ENCODE peak calls at places on chromosomes 5 and 9, in six cellular contexts. Y is cardiac muscle cell; M is CD4-positive, alpha-beta memory T cell; X is MG63; R is right atrium auricular region; L is NT2/D1. Z is an unnamed sample.

GRCh38 chr5:176762489-176762888 is 47.9 kb upstream of the UNC5A start:
- DNase-seq in X (no peak), M (no peak), L (no peak), R (peak; percentile 5), Y (no peak), Z (no peak)

GRCh38 chr9:114633452-114634089 is 22.5 kb downstream of the TMEM268 start:
- DNase-seq in M (no peak), R (no peak), L (no peak), Y (no peak), X (no peak), Z (no peak)

GRCh38 chr5:175027390-175027789 is 303.0 kb downstream of the MSX2 start:
- DNase-seq in X (no peak), Y (no peak), L (no peak), R (no peak), M (no peak), Z (no peak)

GRCh38 chr9:91777437-91777836 is 172.6 kb downstream of the ROR2 start:
- DNase-seq in Y (peak; percentile 91), M (no peak), L (no peak), X (no peak), R (no peak), Z (no peak)

GRCh38 chr9:83199240-83199639 is 136.3 kb upstream of the RASEF start:
- DNase-seq in L (no peak), R (no peak), Y (peak; percentile 69), M (no peak), X (no peak), Z (no peak)

GRCh38 chr5:79236364-79236969 is 536 bp downstream of the JMY start:
- DNase-seq in R (no peak), M (no peak), X (peak; percentile 34), Y (peak; percentile 31), L (no peak), Z (no peak)

GRCh38 chr9:34500623-34501267 is 22.0 kb downstream of the ENHO start:
- DNase-seq in R (peak; percentile 62), Y (peak; percentile 49), X (no peak), L (no peak), M (peak; percentile 69), Z (peak; percentile 27)

GRCh38 chr9:137436761-137437600 is 4.2 kb downstream of the ENTPD8 start:
- DNase-seq in R (no peak), Y (no peak), X (no peak), L (no peak), M (no peak), Z (no peak)

GRCh38 chr5:56993241-56993640 is 41.3 kb upstream of the MIER3 start:
- DNase-seq in L (no peak), Y (peak; percentile 58), M (no peak), X (peak; percentile 38), R (no peak), Z (no peak)

GRCh38 chr5:36691241-36691640 is 84.8 kb downstream of the SLC1A3 start:
- DNase-seq in L (no peak), R (no peak), M (no peak), X (no peak), Y (no peak), Z (no peak)

GRCh38 chr9:123678878-123679329 is 251.0 kb downstream of the DENND1A start:
- DNase-seq in R (no peak), X (no peak), L (no peak), M (no peak), Y (peak; percentile 21), Z (no peak)

GRCh38 chr5:132065351-132065937 is 5.0 kb downstream of the IL3 start:
- DNase-seq in R (no peak), L (peak; percentile 28), M (peak; percentile 48), X (peak; percentile 66), Y (peak; percentile 79), Z (no peak)

GRCh38 chr5:146659961-146660360 is 144.0 kb upstream of the GPR151 start:
- DNase-seq in R (no peak), L (no peak), M (no peak), X (no peak), Y (no peak), Z (no peak)

GRCh38 chr5:69024241-69024651 is 69.6 kb upstream of the SLC30A5 start:
- DNase-seq in R (no peak), Y (peak; percentile 77), L (peak; percentile 38), M (peak; percentile 15), X (no peak), Z (no peak)

GRCh38 chr5:43075319-43076293 is 35.5 kb upstream of the ANXA2R start:
- DNase-seq in L (no peak), X (no peak), Y (peak; percentile 67), R (peak; percentile 85), M (no peak), Z (peak; percentile 58)

GRCh38 chr5:148963679-148964078 is 99.2 kb downstream of the SH3TC2 start:
- DNase-seq in X (no peak), Y (no peak), R (no peak), M (no peak), L (no peak), Z (no peak)

GRCh38 chr5:156147251-156147947 is 179.6 kb upstream of the SGCD start:
- DNase-seq in Y (peak; percentile 38), X (no peak), R (no peak), M (no peak), L (no peak), Z (no peak)

GRCh38 chr5:1444361-1445189 is 665 bp downstream of the SLC6A3 start:
- DNase-seq in Y (no peak), M (no peak), X (no peak), L (no peak), R (no peak), Z (no peak)

GRCh38 chr5:151624486-151624885 is 33.4 kb upstream of the FAT2 start:
- DNase-seq in L (no peak), X (no peak), Y (peak; percentile 27), M (no peak), R (no peak), Z (no peak)

GRCh38 chr9:113645224-113645971 is 181.9 kb downstream of the RGS3 start:
- DNase-seq in M (no peak), R (no peak), X (no peak), L (no peak), Y (no peak), Z (no peak)

GRCh38 chr5:112109331-112109993 is 309.6 kb downstream of the EPB41L4A start:
- DNase-seq in X (peak; percentile 52), R (no peak), M (no peak), Y (peak; percentile 95), L (no peak), Z (peak; percentile 16)

GRCh38 chr5:175162036-175162435 is 281.9 kb downstream of the DRD1 start:
- DNase-seq in R (no peak), M (no peak), L (no peak), Y (no peak), X (no peak), Z (no peak)

GRCh38 chr5:135242021-135242480 is 157.0 kb downstream of the MACROH2A1 start:
- DNase-seq in L (no peak), Y (peak; percentile 60), X (peak; percentile 94), R (peak; percentile 43), M (no peak), Z (no peak)

GRCh38 chr5:9726931-9727330 is 96.8 kb upstream of the TAS2R1 start:
- DNase-seq in M (no peak), X (no peak), L (no peak), Y (no peak), R (no peak), Z (no peak)

GRCh38 chr9:33225319-33226152 is 14.4 kb upstream of the SPINK4 start:
- DNase-seq in R (peak; percentile 73), L (peak; percentile 36), X (peak; percentile 20), Y (peak; percentile 83), M (peak; percentile 74), Z (peak; percentile 50)

GRCh38 chr5:54860321-54860720 is 125.1 kb downstream of the ESM1 start:
- DNase-seq in L (no peak), Y (peak; percentile 69), M (no peak), X (no peak), R (no peak), Z (no peak)

GRCh38 chr5:10695759-10696543 is 65.1 kb downstream of the DAP start:
- DNase-seq in X (no peak), M (no peak), Y (no peak), R (no peak), L (no peak), Z (no peak)

GRCh38 chr5:36389245-36389644 is 87.5 kb upstream of the RANBP3L start:
- DNase-seq in M (no peak), X (no peak), Y (peak; percentile 55), L (no peak), R (no peak), Z (peak; percentile 14)

GRCh38 chr5:171418982-171419662 is at the start of gene FGF18:
- DNase-seq in L (peak; percentile 57), M (peak; percentile 24), X (peak; percentile 95), Y (peak; percentile 65), R (peak; percentile 59), Z (no peak)

GRCh38 chr5:171420429-171421231 is 1.2 kb downstream of the FGF18 start:
- DNase-seq in M (no peak), X (peak; percentile 98), Y (peak; percentile 92), L (no peak), R (peak; percentile 91), Z (peak; percentile 57)

GRCh38 chr5:171416160-171417049 is 3.0 kb upstream of the FGF18 start:
- DNase-seq in R (no peak), M (no peak), Y (no peak), L (no peak), X (no peak), Z (no peak)

GRCh38 chr5:171419663-171420428 is 399 bp downstream of the FGF18 start:
- DNase-seq in Y (peak; percentile 29), R (peak; percentile 57), X (peak; percentile 66), L (no peak), M (peak; percentile 26), Z (no peak)

DNA sequence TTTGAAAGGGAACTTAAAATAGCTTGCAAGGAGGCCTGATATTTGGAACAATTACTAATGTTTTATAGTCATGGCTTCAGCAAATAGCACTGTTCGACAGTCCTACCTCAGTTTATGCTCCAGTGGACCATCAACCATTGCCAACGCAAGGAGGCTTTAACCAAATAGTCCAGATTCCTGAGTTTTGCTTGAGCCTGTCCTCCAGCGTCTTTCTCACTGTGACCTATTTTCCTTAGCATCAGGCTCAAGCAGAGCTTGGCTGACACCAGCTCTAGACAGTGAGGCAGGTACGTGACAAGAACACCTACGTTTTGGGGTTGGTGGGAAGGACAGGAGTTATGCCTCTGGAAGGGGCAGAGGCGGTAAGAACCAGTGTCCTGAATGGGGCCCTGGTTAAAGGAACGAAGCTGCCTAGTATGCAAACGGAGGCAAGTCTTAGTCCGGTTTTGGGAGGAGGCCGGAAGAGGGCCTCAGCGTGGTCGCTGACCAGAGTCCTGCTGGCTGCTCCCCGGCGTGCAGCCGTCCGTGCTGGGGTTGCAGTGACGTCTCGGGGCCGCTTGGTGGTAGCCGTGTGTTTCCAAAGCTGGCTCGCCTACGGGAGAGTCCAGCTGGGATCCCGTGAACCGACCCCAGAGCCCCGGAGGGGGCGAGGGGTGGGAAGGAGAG is 998 bp upstream of the FGF18 start:
- DNase-seq in M (peak; percentile 37), R (peak; percentile 82), X (peak; percentile 92), Y (peak; percentile 88), L (peak; percentile 72), Z (peak; percentile 63)
- H3K4me3 ChIP-seq in M (peak overlapping the region; percentile 58), R (no peak overlapping the region), X (peak overlapping the region; percentile 50), Y (peak overlapping the region; percentile 99), L (peak overlapping the region; percentile 55), Z (peak overlapping the region; percentile 50)

GRCh38 chr5:139811076-139811607 is 15.5 kb downstream of the PSD2 start:
- DNase-seq in R (no peak), M (no peak), Y (no peak), L (no peak), X (no peak), Z (no peak)
- H3K27me3 ChIP-seq in R (no peaks in the 10 kb centered on the region), M (no peaks in the 10 kb centered on the region), Y (peaks cover 3% of the 10 kb centered on the region), L (no peaks in the 10 kb centered on the region), X (no peaks in the 10 kb centered on the region), Z (no peaks in the 10 kb centered on the region)

GRCh38 chr9:79592736-79593493 is 21.1 kb downstream of the TLE4 start:
- DNase-seq in R (no peak), X (no peak), L (no peak), Y (no peak), M (peak; percentile 53), Z (no peak)
- H3K4me3 ChIP-seq in R (no peak overlapping the region), X (no peak overlapping the region), L (no peak overlapping the region), Y (no peak overlapping the region), M (no peak overlapping the region), Z (no peak overlapping the region)

GRCh38 chr5:168167338-168167737 is 124.1 kb upstream of the WWC1 start:
- DNase-seq in Y (no peak), X (no peak), M (no peak), R (no peak), L (no peak), Z (no peak)
- H3K27me3 ChIP-seq in Y (no peaks in the 10 kb centered on the region), X (no peaks in the 10 kb centered on the region), M (no peaks in the 10 kb centered on the region), R (no peaks in the 10 kb centered on the region), L (no peaks in the 10 kb centered on the region), Z (no peaks in the 10 kb centered on the region)